ENCODE peak calls at places on chromosomes 2 and 18, in eight cellular contexts. R, F, U, H, L, W, Y and X are unnamed samples.

GRCh38 chr2:40093036-40093673 is 314.1 kb upstream of the THUMPD2 start:
- DNase-seq in R (no peak), H (peak; percentile 6), F (no peak), Y (no peak), W (no peak), U (no peak), L (no peak), X (no peak)

GRCh38 chr2:163703386-163703785 is 32.4 kb downstream of the FIGN start:
- DNase-seq in U (no peak), L (no peak), H (no peak), F (no peak), W (no peak), R (no peak), Y (no peak), X (no peak)

GRCh38 chr2:24050041-24050655 is 607 bp downstream of the FKBP1B start:
- DNase-seq in U (peak; percentile 50), W (peak; percentile 30), H (peak; percentile 21), L (peak; percentile 5), R (no peak), Y (no peak), F (no peak), X (peak; percentile 35)

GRCh38 chr2:85724731-85725181 is 29.0 kb upstream of the ATOH8 start:
- DNase-seq in L (no peak), H (no peak), Y (no peak), U (no peak), W (no peak), R (no peak), F (no peak), X (no peak)

GRCh38 chr2:209840434-209840833 is 68.8 kb downstream of the UNC80 start:
- DNase-seq in W (no peak), L (no peak), Y (no peak), F (no peak), H (no peak), R (no peak), U (no peak), X (no peak)

GRCh38 chr2:17051558-17051957 is 385.9 kb upstream of the CYRIA start:
- DNase-seq in F (no peak), R (no peak), U (no peak), W (no peak), Y (no peak), L (no peak), H (no peak), X (no peak)

GRCh38 chr18:21831413-21831831 is 90.8 kb downstream of the MIB1 start:
- DNase-seq in Y (no peak), W (no peak), R (no peak), U (no peak), L (peak; percentile 22), H (no peak), F (no peak), X (no peak)

GRCh38 chr2:132279930-132280615 is 118.3 kb upstream of the ANKRD30BL start:
- DNase-seq in U (no peak), L (no peak), Y (no peak), W (no peak), H (no peak), F (no peak), R (no peak), X (no peak)

GRCh38 chr2:200379481-200380120 is 73.1 kb downstream of the SPATS2L start:
- DNase-seq in Y (no peak), W (no peak), F (no peak), U (no peak), R (no peak), L (no peak), H (no peak), X (no peak)

GRCh38 chr2:216302981-216303676 is 69.2 kb downstream of the MARCHF4 start:
- DNase-seq in R (no peak), L (no peak), F (no peak), U (no peak), H (no peak), W (no peak), Y (no peak), X (no peak)

GRCh38 chr2:47205576-47206141 is 50.6 kb upstream of the STPG4 start:
- DNase-seq in R (no peak), W (peak; percentile 45), L (no peak), F (no peak), U (no peak), Y (no peak), H (peak; percentile 18), X (peak; percentile 71)

GRCh38 chr2:101844055-101844635 is 146.6 kb downstream of the MAP4K4 start:
- DNase-seq in Y (no peak), W (no peak), U (no peak), H (peak; percentile 81), F (no peak), L (no peak), R (no peak), X (no peak)

GRCh38 chr2:67268806-67269205 is 128.3 kb upstream of the ETAA1 start:
- DNase-seq in Y (no peak), U (no peak), W (no peak), F (no peak), H (peak; percentile 13), R (no peak), L (no peak), X (no peak)

GRCh38 chr18:39872566-39872965 is 2082.5 kb upstream of the PIK3C3 start:
- DNase-seq in Y (no peak), L (no peak), U (no peak), H (no peak), R (no peak), F (no peak), W (no peak), X (no peak)

GRCh38 chr2:134717706-134718094 is 1.1 kb downstream of the TMEM163 start:
- DNase-seq in R (no peak), W (no peak), H (no peak), F (no peak), Y (no peak), U (no peak), L (no peak), X (no peak)

GRCh38 chr2:184190725-184191124 is 407.6 kb upstream of the ZNF804A start:
- DNase-seq in H (no peak), W (no peak), F (no peak), U (no peak), L (no peak), R (no peak), Y (no peak), X (no peak)
- TF ChIP-seq CTCF in H (no peak), W (no peak), F (no peak), U (no peak), L (no peak), R (no peak), Y (no peak), X (no peak)

DNA sequence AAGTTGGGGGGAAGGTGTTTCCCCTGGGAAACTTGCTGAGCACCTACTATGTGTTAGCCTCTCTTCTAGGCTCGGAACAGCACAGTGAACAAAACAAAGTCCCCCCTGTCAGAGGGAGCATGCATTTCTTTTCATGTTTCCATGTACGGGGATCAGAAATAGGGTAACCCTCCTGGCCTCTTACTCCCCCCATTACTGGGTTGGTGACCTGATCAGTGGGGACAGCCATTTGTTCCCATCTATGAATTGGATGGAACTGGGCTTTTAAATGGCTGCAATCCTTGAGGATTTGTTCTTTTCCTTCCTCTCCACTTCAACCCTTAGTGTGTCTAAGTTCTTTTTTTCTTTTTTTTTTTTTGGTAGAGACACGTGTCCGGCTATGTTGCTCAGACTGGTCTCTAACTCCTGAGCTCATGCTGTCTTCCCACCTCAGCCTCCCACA is 13.7 kb downstream of the NCL start:
- DNase-seq in W (no peak), F (no peak), R (no peak), U (no peak), H (no peak), L (no peak), Y (peak; percentile 31), X (no peak)
- TF ChIP-seq POLR2A in W (no peak), F (no peak), R (no peak), U (no peak), H (peak; percentile 33), L (no peak), Y (no peak), X (no peak)

GRCh38 chr2:145752091-145752806 is 1232.3 kb upstream of the ZEB2 start:
- DNase-seq in H (peak; percentile 85), R (peak; percentile 48), Y (peak; percentile 89), W (no peak), L (no peak), F (peak; percentile 3), U (no peak), X (no peak)

GRCh38 chr2:145750617-145751016 is 1230.7 kb upstream of the ZEB2 start:
- DNase-seq in R (no peak), U (no peak), Y (no peak), L (no peak), W (no peak), F (no peak), H (no peak), X (no peak)

GRCh38 chr2:145751155-145751554 is 1231.2 kb upstream of the ZEB2 start:
- DNase-seq in F (no peak), U (no peak), H (no peak), L (no peak), R (no peak), W (no peak), Y (peak; percentile 36), X (no peak)

GRCh38 chr2:145750074-145750473 is 1230.2 kb upstream of the ZEB2 start:
- DNase-seq in R (no peak), H (peak; percentile 35), Y (no peak), L (no peak), U (no peak), F (no peak), W (no peak), X (peak; percentile 2)

DNA sequence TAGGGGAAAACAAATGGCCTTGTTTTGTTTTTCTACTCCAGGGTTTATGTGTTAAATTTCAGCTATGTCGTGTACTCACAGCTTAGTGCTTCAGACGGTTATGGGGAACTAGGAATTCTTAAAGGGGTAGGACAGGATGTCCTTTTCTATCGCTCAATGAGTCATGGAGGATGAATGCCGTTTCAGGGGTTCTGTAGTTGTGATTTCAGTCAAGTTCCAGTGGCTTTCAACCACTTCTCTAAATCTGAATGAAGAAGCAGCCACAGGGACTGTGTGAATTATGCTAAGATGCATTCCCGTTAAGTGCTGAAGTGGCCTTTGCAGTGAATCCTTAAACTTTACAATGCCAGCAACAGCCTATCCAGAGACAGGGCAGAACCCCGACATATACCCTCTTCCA is 1231.7 kb upstream of the ZEB2 start:
- DNase-seq in U (no peak), W (no peak), L (peak; percentile 9), F (no peak), Y (peak; percentile 92), H (peak; percentile 74), R (peak; percentile 40), X (no peak)
- H3K4me3 ChIP-seq in U (no peak overlapping the region), W (no peak overlapping the region), L (no peak overlapping the region), F (no peak overlapping the region), Y (no peak overlapping the region), H (no peak overlapping the region), R (peak overlapping the region; percentile 10), X (no peak overlapping the region)

GRCh38 chr2:124804014-124804940 is 779.2 kb downstream of the CNTNAP5 start:
- DNase-seq in U (no peak), R (no peak), H (no peak), L (no peak), F (peak; percentile 6), W (no peak), Y (peak; percentile 55), X (no peak)

GRCh38 chr2:124816007-124816406 is 790.9 kb downstream of the CNTNAP5 start:
- DNase-seq in H (no peak), Y (no peak), R (no peak), L (no peak), F (no peak), U (no peak), W (no peak), X (no peak)

GRCh38 chr2:124815386-124815785 is 790.3 kb downstream of the CNTNAP5 start:
- DNase-seq in R (no peak), Y (peak; percentile 6), W (no peak), F (no peak), H (no peak), L (no peak), U (no peak), X (no peak)

GRCh38 chr2:124805060-124805459 is 780.0 kb downstream of the CNTNAP5 start:
- DNase-seq in H (no peak), W (no peak), Y (no peak), L (no peak), R (no peak), U (no peak), F (no peak), X (no peak)

GRCh38 chr2:124810132-124810531 is 785.0 kb downstream of the CNTNAP5 start:
- DNase-seq in F (no peak), R (no peak), W (no peak), L (no peak), U (peak; percentile 53), Y (peak; percentile 28), H (no peak), X (no peak)
- TF ChIP-seq CTCF in F (no peak), R (no peak), W (no peak), L (no peak), U (peak; percentile 59), Y (peak; percentile 7), H (no peak), X (no peak)